ENCODE peak calls at places on chromosomes 13 and 19, in four cellular contexts. D is GM12865; B is astrocyte of the spinal cord; I is stimulated activated CD4-positive, alpha-beta T cell treated with anti-CD3 and anti-CD28 coated beads, Interleukin-4, amount 100 ng/mL, for 1 hour. L is an unnamed sample.

GRCh38 chr13:110345266-110345665 is 38.2 kb downstream of the COL4A2 start:
- DNase-seq in I (no peak), D (no peak), B (no peak), L (no peak)

GRCh38 chr13:41588899-41589298 is 131.5 kb downstream of the RGCC start:
- DNase-seq in B (peak), D (no peak), I (peak), L (peak)

GRCh38 chr13:62060570-62060969 is 644.9 kb upstream of the PCDH20 start:
- DNase-seq in D (no peak), I (no peak), B (no peak), L (no peak)

GRCh38 chr13:30832845-30833332 is 73.2 kb upstream of the MEDAG start:
- DNase-seq in D (peak), I (peak), B (peak), L (peak)

GRCh38 chr19:11736696-11737095 is 2.0 kb downstream of the ZNF823 start:
- DNase-seq in I (no peak), D (peak), B (peak), L (no peak)

GRCh38 chr13:51064753-51065152 is 46.3 kb downstream of the C13orf42 start:
- DNase-seq in B (no peak), D (no peak), I (no peak), L (no peak)

GRCh38 chr13:75251188-75251587 is 230.8 kb downstream of the TBC1D4 start:
- DNase-seq in I (no peak), D (no peak), B (no peak), L (no peak)

GRCh38 chr13:75151081-75151643 is 330.8 kb downstream of the TBC1D4 start:
- DNase-seq in B (peak), D (no peak), I (no peak), L (peak)

GRCh38 chr13:99834246-99834645 is 137.3 kb downstream of the ZIC5 start:
- DNase-seq in B (no peak), D (no peak), I (no peak), L (no peak)

GRCh38 chr19:55389386-55390317 is 3.9 kb downstream of the RPL28 start:
- DNase-seq in B (no peak), I (no peak), D (no peak), L (no peak)

GRCh38 chr19:5903054-5903501 is 512 bp downstream of the NDUFA11 start:
- DNase-seq in D (no peak), B (no peak), I (no peak), L (no peak)

GRCh38 chr19:44113784-44114390 is 688 bp downstream of the ZNF225 start:
- DNase-seq in B (no peak), I (no peak), D (no peak), L (no peak)

GRCh38 chr13:21402586-21403307 is 56.4 kb downstream of the ZDHHC20 start:
- DNase-seq in I (no peak), B (peak), D (no peak), L (peak)

GRCh38 chr19:29576043-29576442 is 30.0 kb upstream of the POP4 start:
- DNase-seq in I (no peak), B (no peak), D (no peak), L (peak)

GRCh38 chr19:40610396-40611064 is 9.4 kb downstream of the LTBP4 start:
- DNase-seq in B (no peak), D (no peak), I (peak), L (no peak)

GRCh38 chr19:7441468-7442146 is 47.2 kb downstream of the PEX11G start:
- DNase-seq in B (no peak), D (no peak), I (no peak), L (no peak)

GRCh38 chr13:30002577-30002976 is 152.2 kb upstream of the UBL3 start:
- DNase-seq in B (peak), D (peak), I (no peak), L (peak)

GRCh38 chr13:113297370-113297871 is 382 bp downstream of the LAMP1 start:
- DNase-seq in B (peak), D (peak), I (peak), L (no peak)

GRCh38 chr19:56403261-56403660 is 871 bp upstream of the ZNF583 start:
- DNase-seq in I (peak), B (no peak), D (peak), L (no peak)

GRCh38 chr19:52786078-52786463 is 520 bp downstream of the ZNF600 start:
- DNase-seq in B (no peak), D (peak), I (no peak), L (peak)

GRCh38 chr19:49337267-49338022 is 2.2 kb downstream of the CD37 start:
- DNase-seq in I (no peak), D (no peak), B (no peak), L (no peak)

GRCh38 chr13:50198508-50198907 is 183.3 kb downstream of the KCNRG start:
- DNase-seq in D (no peak), I (no peak), B (peak), L (no peak)

GRCh38 chr13:24632382-24633121 is 47.7 kb upstream of the ATP12A start:
- DNase-seq in I (no peak), D (no peak), B (no peak), L (no peak)

GRCh38 chr13:108968566-108968965 is 339.2 kb downstream of the MYO16 start:
- DNase-seq in B (no peak), I (no peak), D (no peak), L (no peak)

GRCh38 chr13:108964601-108965000 is 335.2 kb downstream of the MYO16 start:
- DNase-seq in B (no peak), I (no peak), D (no peak), L (no peak)

GRCh38 chr19:8451885-8452284 is 7.1 kb downstream of the HNRNPM start:
- DNase-seq in I (no peak), B (peak), D (no peak), L (peak)

GRCh38 chr19:16106121-16106520 is 5.6 kb upstream of the RAB8A start:
- DNase-seq in D (peak), B (no peak), I (no peak), L (peak)

GRCh38 chr19:2982983-2983350 is 5.6 kb downstream of the TLE6 start:
- DNase-seq in B (peak), I (no peak), D (no peak), L (no peak)

GRCh38 chr13:65744761-65745160 is 1485.4 kb downstream of the PCDH9 start:
- DNase-seq in D (no peak), B (peak), I (no peak), L (no peak)

GRCh38 chr13:40170982-40171381 is 495.5 kb downstream of the FOXO1 start:
- DNase-seq in I (peak), D (no peak), B (no peak), L (no peak)

GRCh38 chr13:41465215-41465907 is 8.0 kb downstream of the RGCC start:
- DNase-seq in D (peak), I (peak), B (peak), L (no peak)

GRCh38 chr13:112124100-112124499 is 57.2 kb downstream of the SOX1 start:
- DNase-seq in B (no peak), I (no peak), D (no peak), L (no peak)

GRCh38 chr13:73872397-73872796 is 261.8 kb downstream of the KLF12 start:
- DNase-seq in I (no peak), D (no peak), B (no peak), L (no peak)

GRCh38 chr13:34035676-34036325 is 217.9 kb downstream of the RFC3 start:
- DNase-seq in I (no peak), B (no peak), D (no peak), L (no peak)

GRCh38 chr19:17469092-17469370 is 1.3 kb upstream of the SLC27A1 start:
- DNase-seq in B (no peak), D (no peak), I (no peak), L (no peak)

L was measured in kidney glomerular epithelial cell.